ENCODE peak calls at places on chromosomes 4 and X, in five cellular contexts. U is cardiac muscle cell, C is lung, Q is SK-N-SH, W is brain microvascular endothelial cell. O is an unnamed sample.

GRCh38 chr4:173486714-173487392 is 43.2 kb downstream of the HAND2 start:
- DNase-seq in U (no peak), C (no peak), Q (no peak), W (no peak), O (no peak)

GRCh38 chr4:169179609-169180526 is 90.9 kb downstream of the SH3RF1 start:
- DNase-seq in U (no peak), C (no peak), Q (no peak), W (no peak), O (peak; percentile 57)

GRCh38 chr4:130393246-130394041 is 1297.5 kb downstream of the C4orf33 start:
- DNase-seq in U (peak; percentile 23), C (no peak), Q (no peak), W (peak; percentile 88), O (peak; percentile 31)

GRCh38 chr4:10100734-10101216 is 15.8 kb downstream of the WDR1 start:
- DNase-seq in U (no peak), C (no peak), Q (no peak), W (no peak), O (peak; percentile 62)

GRCh38 chrX:1778817-1779216 is 164.0 kb downstream of the ASMT start:
- DNase-seq in U (no peak), C (no peak), Q (no peak), W (no peak), O (peak; percentile 58)

GRCh38 chrX:53254570-53255461 is 26.6 kb downstream of the IQSEC2 start:
- DNase-seq in U (no peak), C (no peak), Q (no peak), W (no peak), O (peak; percentile 60)

GRCh38 chrX:132648870-132649269 is 160.0 kb upstream of the MBNL3 start:
- DNase-seq in U (no peak), C (no peak), Q (no peak), W (no peak), O (no peak)

GRCh38 chr4:9999956-10000551 is 21.2 kb downstream of the SLC2A9 start:
- DNase-seq in U (no peak), C (no peak), Q (no peak), W (peak; percentile 51), O (no peak)

GRCh38 chrX:74133156-74133796 is 170.7 kb upstream of the ZCCHC13 start:
- DNase-seq in U (peak; percentile 81), C (no peak), Q (peak; percentile 63), W (peak; percentile 60), O (peak; percentile 86)

GRCh38 chr4:7839856-7840255 is 99.8 kb downstream of the AFAP1 start:
- DNase-seq in U (no peak), C (no peak), Q (no peak), W (no peak), O (no peak)

GRCh38 chr4:47122592-47123291 is 91.4 kb downstream of the GABRB1 start:
- DNase-seq in U (peak; percentile 78), C (peak; percentile 52), Q (peak; percentile 45), W (peak; percentile 73), O (peak; percentile 89)

GRCh38 chr4:77652237-77652897 is 46.7 kb downstream of the CXCL13 start:
- DNase-seq in U (peak; percentile 3), C (no peak), Q (no peak), W (no peak), O (no peak)

GRCh38 chr4:151624606-151625565 is 135.9 kb downstream of the GATB start:
- DNase-seq in U (no peak), C (no peak), Q (no peak), W (no peak), O (no peak)

GRCh38 chr4:168797176-168797575 is 212.9 kb downstream of the CBR4 start:
- DNase-seq in U (no peak), C (no peak), Q (no peak), W (peak; percentile 79), O (peak; percentile 5)

GRCh38 chr4:20832821-20833220 is 132.6 kb downstream of the PACRGL start:
- DNase-seq in U (no peak), C (no peak), Q (no peak), W (peak; percentile 88), O (no peak)

GRCh38 chr4:83036991-83037390 is 2.0 kb downstream of the COPS4 start:
- DNase-seq in U (no peak), C (no peak), Q (no peak), W (no peak), O (no peak)

GRCh38 chr4:73864365-73864764 is 4.8 kb upstream of the CXCL1 start:
- DNase-seq in U (peak; percentile 7), C (no peak), Q (no peak), W (no peak), O (no peak)

GRCh38 chr4:67542076-67542475 is 3.2 kb downstream of the CENPC start:
- DNase-seq in U (no peak), C (no peak), Q (no peak), W (no peak), O (no peak)

GRCh38 chr4:80471701-80472100 is 136.2 kb downstream of the CFAP299 start:
- DNase-seq in U (peak; percentile 44), C (peak; percentile 45), Q (no peak), W (no peak), O (no peak)

GRCh38 chrX:69469975-69470374 is 34.2 kb upstream of the NALF2 start:
- DNase-seq in U (no peak), C (no peak), Q (no peak), W (no peak), O (no peak)

DNA sequence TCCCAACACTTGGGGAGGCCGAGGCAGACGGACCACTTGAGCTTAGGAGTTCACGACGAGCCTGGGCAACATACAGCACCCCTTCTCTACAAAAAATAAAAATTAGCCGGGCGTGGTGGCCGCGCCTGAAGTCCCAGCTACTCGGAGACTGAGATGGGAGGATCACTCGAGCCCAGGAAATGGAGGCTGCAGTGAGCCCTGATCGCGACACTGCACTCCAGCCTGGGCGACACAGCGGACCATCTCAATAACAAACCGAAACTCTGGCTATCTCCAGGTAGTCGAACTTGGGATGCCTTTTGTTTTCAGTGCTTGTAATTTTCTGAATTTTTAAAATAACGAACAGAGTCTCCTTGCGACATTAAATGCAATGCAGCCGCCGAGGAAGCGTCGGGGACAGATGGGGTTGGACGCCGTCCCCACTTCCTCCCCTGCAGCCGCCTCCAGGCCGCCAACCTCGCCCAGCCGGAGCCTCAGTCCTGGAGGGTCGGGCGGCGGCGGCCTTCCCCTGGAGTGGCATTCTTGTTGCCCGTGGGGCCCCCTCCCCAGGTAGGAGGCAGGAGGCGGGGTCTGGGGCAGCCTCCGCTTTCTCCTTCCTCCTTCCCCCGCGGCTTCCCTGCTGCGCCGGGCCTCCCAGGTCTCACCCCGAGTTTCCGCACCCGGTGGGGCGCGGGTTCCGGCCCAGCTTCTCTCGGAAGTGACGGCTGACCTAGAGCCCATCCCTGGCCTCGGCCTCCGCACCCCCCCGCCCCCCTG is 14.6 kb downstream of the HMX1 start:
- DNase-seq in U (no peak), C (no peak), Q (no peak), W (no peak), O (no peak)
- H3K27me3 ChIP-seq in U (peaks cover 93% of the 10 kb centered on the region), C (peaks cover 34% of the 10 kb centered on the region), Q (no peaks in the 10 kb centered on the region), W (peaks cover 79% of the 10 kb centered on the region), O (peaks cover 71% of the 10 kb centered on the region)

GRCh38 chr4:85531575-85532339 is 56.8 kb downstream of the ARHGAP24 start:
- DNase-seq in U (no peak), C (no peak), Q (no peak), W (no peak), O (no peak)
- H3K27me3 ChIP-seq in U (no peaks in the 10 kb centered on the region), C (no peaks in the 10 kb centered on the region), Q (no peaks in the 10 kb centered on the region), W (no peaks in the 10 kb centered on the region), O (no peaks in the 10 kb centered on the region)

GRCh38 chr4:3649491-3649890 is 116.7 kb upstream of the ADRA2C start:
- DNase-seq in U (no peak), C (no peak), Q (no peak), W (no peak), O (no peak)

GRCh38 chr4:3648731-3649130 is 116.5 kb upstream of the LRPAP1 start:
- DNase-seq in U (no peak), C (no peak), Q (no peak), W (no peak), O (no peak)

GRCh38 chr4:3652586-3652985 is 113.6 kb upstream of the ADRA2C start:
- DNase-seq in U (no peak), C (no peak), Q (no peak), W (no peak), O (no peak)

GRCh38 chr4:3654036-3654807 is 112.0 kb upstream of the ADRA2C start:
- DNase-seq in U (no peak), C (no peak), Q (no peak), W (no peak), O (no peak)

GRCh38 chr4:3651267-3651846 is 114.8 kb upstream of the ADRA2C start:
- DNase-seq in U (no peak), C (no peak), Q (no peak), W (no peak), O (no peak)
- H3K27me3 ChIP-seq in U (no peaks in the 10 kb centered on the region), C (peaks cover 5% of the 10 kb centered on the region), Q (no peaks in the 10 kb centered on the region), W (peaks cover 3% of the 10 kb centered on the region), O (peaks cover 88% of the 10 kb centered on the region)

DNA sequence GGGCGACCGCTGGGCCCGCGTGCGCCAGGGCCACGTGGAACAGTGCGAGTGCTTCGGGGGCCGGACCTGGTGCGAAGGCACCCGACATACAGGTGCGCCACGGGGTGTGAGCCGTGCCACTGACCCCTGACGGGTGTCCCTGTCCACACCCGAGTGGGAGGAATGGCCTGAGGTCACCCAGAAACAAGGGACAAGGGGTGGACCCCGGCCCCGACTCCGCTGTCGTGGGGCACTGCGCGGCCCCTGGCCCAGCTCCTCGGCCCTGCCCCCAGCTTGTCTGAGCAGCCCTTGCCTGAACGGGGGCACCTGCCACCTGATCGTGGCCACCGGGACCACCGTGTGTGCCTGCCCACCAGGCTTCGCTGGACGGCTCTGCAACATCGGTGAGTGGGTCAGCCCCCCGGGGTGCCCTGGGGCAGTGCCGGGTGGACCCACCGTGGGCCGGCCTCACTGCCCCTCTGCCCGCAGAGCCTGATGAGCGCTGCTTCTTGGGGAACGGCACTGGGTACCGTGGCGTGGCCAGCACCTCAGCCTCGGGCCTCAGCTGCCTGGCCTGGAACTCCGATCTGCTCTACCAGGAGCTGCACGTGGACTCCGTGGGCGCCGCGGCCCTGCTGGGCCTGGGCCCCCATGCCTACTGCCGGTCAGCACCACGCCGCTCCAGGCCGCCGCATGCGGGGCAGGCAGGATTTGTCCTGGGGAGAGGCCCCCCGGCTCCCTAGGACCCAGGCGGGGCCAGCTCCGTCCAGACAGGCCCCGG is 2.8 kb downstream of the HGFAC start:
- DNase-seq in U (no peak), C (no peak), Q (no peak), W (no peak), O (peak; percentile 87)
- H3K27me3 ChIP-seq in U (no peaks in the 10 kb centered on the region), C (no peaks in the 10 kb centered on the region), Q (no peaks in the 10 kb centered on the region), W (no peaks in the 10 kb centered on the region), O (no peaks in the 10 kb centered on the region)

GRCh38 chr4:108156391-108156790 is 12.3 kb downstream of the LEF1 start:
- DNase-seq in U (no peak), C (no peak), Q (no peak), W (no peak), O (no peak)

GRCh38 chr4:108159845-108160244 is 8.9 kb downstream of the LEF1 start:
- DNase-seq in U (no peak), C (no peak), Q (no peak), W (no peak), O (no peak)

GRCh38 chr4:108155373-108155772 is 13.4 kb downstream of the LEF1 start:
- DNase-seq in U (peak; percentile 62), C (no peak), Q (no peak), W (no peak), O (peak; percentile 45)

GRCh38 chr4:108160741-108161352 is 7.9 kb downstream of the LEF1 start:
- DNase-seq in U (no peak), C (no peak), Q (no peak), W (no peak), O (no peak)

GRCh38 chr4:108157655-108158054 is 11.1 kb downstream of the LEF1 start:
- DNase-seq in U (no peak), C (no peak), Q (no peak), W (no peak), O (no peak)
- H3K27me3 ChIP-seq in U (no peaks in the 10 kb centered on the region), C (no peaks in the 10 kb centered on the region), Q (peaks cover 15% of the 10 kb centered on the region), W (no peaks in the 10 kb centered on the region), O (no peaks in the 10 kb centered on the region)

O was measured in osteoblast.